ENCODE peak calls at places on chromosome 13, in eight cellular contexts. One of them, this sample, is unnamed.

GRCh38 chr13:74158028-74158427 is 23.8 kb upstream of the KLF12 start:
- DNase-seq in choroid plexus epithelial cell: peak
- DNase-seq in CD8-positive, alpha-beta T cell: no peak
- DNase-seq in progenitor cell of endocrine pancreas: no peak
- DNase-seq in ELF-1: peak
- DNase-seq in AG04450: peak
- DNase-seq in HS-27A: no peak
- DNase-seq in cardiac fibroblast: peak
- DNase-seq in this sample: no peak

GRCh38 chr13:110506859-110507566 is 54.5 kb downstream of the RAB20 start:
- DNase-seq in choroid plexus epithelial cell: peak
- DNase-seq in CD8-positive, alpha-beta T cell: no peak
- DNase-seq in progenitor cell of endocrine pancreas: no peak
- DNase-seq in ELF-1: no peak
- DNase-seq in AG04450: no peak
- DNase-seq in HS-27A: no peak
- DNase-seq in cardiac fibroblast: peak
- DNase-seq in this sample: no peak

GRCh38 chr13:50594276-50594970 is 249.1 kb downstream of the DLEU7 start:
- DNase-seq in choroid plexus epithelial cell: peak
- DNase-seq in CD8-positive, alpha-beta T cell: no peak
- DNase-seq in progenitor cell of endocrine pancreas: peak
- DNase-seq in ELF-1: peak
- DNase-seq in AG04450: no peak
- DNase-seq in HS-27A: no peak
- DNase-seq in cardiac fibroblast: no peak
- DNase-seq in this sample: peak

GRCh38 chr13:49560270-49561063 is 24.9 kb downstream of the RCBTB1 start:
- DNase-seq in choroid plexus epithelial cell: peak
- DNase-seq in CD8-positive, alpha-beta T cell: peak
- DNase-seq in progenitor cell of endocrine pancreas: peak
- DNase-seq in ELF-1: peak
- DNase-seq in AG04450: peak
- DNase-seq in HS-27A: no peak
- DNase-seq in cardiac fibroblast: peak
- DNase-seq in this sample: no peak

GRCh38 chr13:42547615-42548014 is 26.3 kb upstream of the TNFSF11 start:
- DNase-seq in choroid plexus epithelial cell: no peak
- DNase-seq in CD8-positive, alpha-beta T cell: no peak
- DNase-seq in progenitor cell of endocrine pancreas: no peak
- DNase-seq in ELF-1: no peak
- DNase-seq in AG04450: no peak
- DNase-seq in HS-27A: no peak
- DNase-seq in cardiac fibroblast: no peak
- DNase-seq in this sample: no peak

GRCh38 chr13:40515702-40516101 is 150.7 kb downstream of the FOXO1 start:
- DNase-seq in choroid plexus epithelial cell: no peak
- DNase-seq in CD8-positive, alpha-beta T cell: no peak
- DNase-seq in progenitor cell of endocrine pancreas: no peak
- DNase-seq in ELF-1: no peak
- DNase-seq in AG04450: no peak
- DNase-seq in HS-27A: no peak
- DNase-seq in cardiac fibroblast: no peak
- DNase-seq in this sample: no peak

GRCh38 chr13:111845621-111846351 is 221.2 kb upstream of the SOX1 start:
- DNase-seq in choroid plexus epithelial cell: no peak
- DNase-seq in CD8-positive, alpha-beta T cell: no peak
- DNase-seq in progenitor cell of endocrine pancreas: no peak
- DNase-seq in ELF-1: peak
- DNase-seq in AG04450: no peak
- DNase-seq in HS-27A: no peak
- DNase-seq in cardiac fibroblast: no peak
- DNase-seq in this sample: no peak

GRCh38 chr13:70960841-70961443 is 852.7 kb upstream of the KLHL1 start:
- DNase-seq in choroid plexus epithelial cell: peak
- DNase-seq in CD8-positive, alpha-beta T cell: no peak
- DNase-seq in progenitor cell of endocrine pancreas: no peak
- DNase-seq in ELF-1: no peak
- DNase-seq in AG04450: no peak
- DNase-seq in HS-27A: no peak
- DNase-seq in cardiac fibroblast: peak
- DNase-seq in this sample: no peak

GRCh38 chr13:100301418-100301817 is 212.5 kb downstream of the PCCA start:
- DNase-seq in choroid plexus epithelial cell: no peak
- DNase-seq in CD8-positive, alpha-beta T cell: no peak
- DNase-seq in progenitor cell of endocrine pancreas: no peak
- DNase-seq in ELF-1: no peak
- DNase-seq in AG04450: no peak
- DNase-seq in HS-27A: no peak
- DNase-seq in cardiac fibroblast: peak
- DNase-seq in this sample: no peak

GRCh38 chr13:106942558-106942957 is 374.6 kb upstream of the ARGLU1 start:
- DNase-seq in choroid plexus epithelial cell: no peak
- DNase-seq in CD8-positive, alpha-beta T cell: no peak
- DNase-seq in progenitor cell of endocrine pancreas: no peak
- DNase-seq in ELF-1: no peak
- DNase-seq in AG04450: no peak
- DNase-seq in HS-27A: no peak
- DNase-seq in cardiac fibroblast: no peak
- DNase-seq in this sample: no peak

GRCh38 chr13:97629601-97630272 is 195.8 kb downstream of the RAP2A start:
- DNase-seq in choroid plexus epithelial cell: no peak
- DNase-seq in CD8-positive, alpha-beta T cell: no peak
- DNase-seq in progenitor cell of endocrine pancreas: no peak
- DNase-seq in ELF-1: no peak
- DNase-seq in AG04450: no peak
- DNase-seq in HS-27A: no peak
- DNase-seq in cardiac fibroblast: no peak
- DNase-seq in this sample: no peak

GRCh38 chr13:75365724-75366173 is 116.2 kb downstream of the TBC1D4 start:
- DNase-seq in choroid plexus epithelial cell: peak
- DNase-seq in CD8-positive, alpha-beta T cell: no peak
- DNase-seq in progenitor cell of endocrine pancreas: no peak
- DNase-seq in ELF-1: no peak
- DNase-seq in AG04450: peak
- DNase-seq in HS-27A: peak
- DNase-seq in cardiac fibroblast: peak
- DNase-seq in this sample: no peak

GRCh38 chr13:19155321-19155861 is 26.2 kb downstream of the TUBA3C start:
- DNase-seq in choroid plexus epithelial cell: no peak
- DNase-seq in CD8-positive, alpha-beta T cell: no peak
- DNase-seq in progenitor cell of endocrine pancreas: no peak
- DNase-seq in ELF-1: no peak
- DNase-seq in AG04450: no peak
- DNase-seq in HS-27A: no peak
- DNase-seq in cardiac fibroblast: no peak
- DNase-seq in this sample: peak

GRCh38 chr13:28679628-28680027 is 20.7 kb downstream of the POMP start:
- DNase-seq in choroid plexus epithelial cell: peak
- DNase-seq in CD8-positive, alpha-beta T cell: no peak
- DNase-seq in progenitor cell of endocrine pancreas: no peak
- DNase-seq in ELF-1: no peak
- DNase-seq in AG04450: no peak
- DNase-seq in HS-27A: no peak
- DNase-seq in cardiac fibroblast: peak
- DNase-seq in this sample: no peak